ENCODE peak calls at places on chromosomes 12 and 14, in seven cellular contexts. F, H, J, Q, R, A and X are unnamed samples.

GRCh38 chr12:53551889-53552291 is 44.6 kb upstream of the NPFF start:
- DNase-seq in F (no peak), R (no peak), J (no peak), A (no peak), Q (no peak), H (no peak), X (no peak)

GRCh38 chr12:40058721-40059190 is 47.1 kb downstream of the SLC2A13 start:
- DNase-seq in R (no peak), Q (no peak), F (no peak), J (no peak), A (no peak), H (no peak), X (no peak)

GRCh38 chr12:94689646-94690036 is 39.3 kb upstream of the TMCC3 start:
- DNase-seq in F (no peak), J (no peak), A (no peak), H (no peak), R (no peak), Q (no peak), X (no peak)

GRCh38 chr14:92484132-92484823 is 29.3 kb upstream of the RIN3 start:
- DNase-seq in J (no peak), Q (no peak), H (no peak), F (no peak), A (no peak), R (no peak), X (no peak)

GRCh38 chr12:19390208-19390607 is 49.1 kb upstream of the AEBP2 start:
- DNase-seq in Q (no peak), R (no peak), J (no peak), F (no peak), A (no peak), H (no peak), X (no peak)

GRCh38 chr12:6961695-6962284 is 8.7 kb downstream of the PHB2 start:
- DNase-seq in H (no peak), R (no peak), Q (peak), A (peak), F (peak), J (no peak), X (peak)

GRCh38 chr12:10082057-10082874 is 16.5 kb downstream of the CLEC1A start:
- DNase-seq in F (no peak), H (no peak), Q (no peak), J (no peak), R (no peak), A (no peak), X (no peak)

GRCh38 chr14:33646692-33647260 is 304.1 kb downstream of the EGLN3 start:
- DNase-seq in H (no peak), A (peak), R (no peak), J (no peak), F (no peak), Q (no peak), X (no peak)